ENCODE peak calls at places on chromosomes 11 and 22, in five cellular contexts. C is adrenal gland, R is body of pancreas, G is uterus, M is HepG2. B is an unnamed sample.

GRCh38 chr11:94762208-94762607 is 5.9 kb upstream of the AMOTL1 start:
- DNase-seq in R (peak; percentile 32), G (no peak), M (no peak), C (no peak), B (no peak)

GRCh38 chr11:11584446-11584810 is 37.4 kb downstream of the GALNT18 start:
- DNase-seq in R (no peak), G (no peak), C (no peak), M (no peak), B (no peak)

GRCh38 chr11:69227271-69227670 is 66.7 kb upstream of the MYEOV start:
- DNase-seq in M (no peak), R (peak; percentile 0), G (no peak), C (no peak), B (no peak)

GRCh38 chr11:87173185-87174039 is 135.7 kb downstream of the TMEM135 start:
- DNase-seq in G (no peak), M (peak; percentile 19), C (peak; percentile 23), R (no peak), B (no peak)

GRCh38 chr11:134470238-134470637 is 58.2 kb upstream of the B3GAT1 start:
- DNase-seq in M (no peak), R (no peak), G (no peak), C (no peak), B (no peak)

GRCh38 chr11:113288286-113288863 is 26.0 kb upstream of the TTC12 start:
- DNase-seq in C (no peak), G (no peak), R (no peak), M (peak; percentile 20), B (no peak)

GRCh38 chr11:33242575-33242974 is 14.6 kb upstream of the HIPK3 start:
- DNase-seq in C (no peak), R (no peak), G (no peak), M (no peak), B (no peak)

GRCh38 chr11:107857550-107858216 is 904 bp downstream of the SLC35F2 start:
- DNase-seq in M (no peak), R (no peak), C (no peak), G (no peak), B (no peak)

GRCh38 chr22:46295277-46295971 is 1.2 kb upstream of the GTSE1 start:
- DNase-seq in C (no peak), R (no peak), M (no peak), G (no peak), B (no peak)

GRCh38 chr22:29167032-29167911 is 38.4 kb upstream of the EMID1 start:
- DNase-seq in C (no peak), M (no peak), R (no peak), G (no peak), B (peak; percentile 44)

GRCh38 chr11:124415356-124415923 is 9.2 kb downstream of the OR8B4 start:
- DNase-seq in G (no peak), M (peak; percentile 37), C (no peak), R (peak; percentile 8), B (no peak)

GRCh38 chr22:44550666-44551491 is 52.8 kb upstream of the RTL6 start:
- DNase-seq in M (no peak), G (peak; percentile 81), R (peak; percentile 31), C (peak; percentile 54), B (peak; percentile 22)

GRCh38 chr11:59668188-59668949 is 468 bp downstream of the PATL1 start:
- DNase-seq in G (peak; percentile 60), M (peak; percentile 53), R (peak; percentile 63), C (peak; percentile 87), B (peak; percentile 73)
- TF ChIP-seq CTCF in G (peak; percentile 23), M (no peak), R (peak; percentile 44), C (peak; percentile 41), B (no peak)

GRCh38 chr11:72038491-72038890 is 39.8 kb downstream of the IL18BP start:
- DNase-seq in C (peak; percentile 79), M (no peak), G (peak; percentile 83), R (peak; percentile 40), B (peak; percentile 54)
- TF ChIP-seq POLR2A in C (no peak), M (no peak), G (peak; percentile 71), R (no peak), B (peak; percentile 23)

GRCh38 chr11:70734911-70735310 is 336.6 kb downstream of the CTTN start:
- DNase-seq in C (no peak), M (no peak), R (no peak), G (no peak), B (no peak)

GRCh38 chr11:70736461-70736860 is 338.1 kb downstream of the CTTN start:
- DNase-seq in M (no peak), R (no peak), G (no peak), C (no peak), B (no peak)

GRCh38 chr11:70736937-70737640 is 338.8 kb downstream of the CTTN start:
- DNase-seq in R (no peak), M (no peak), C (no peak), G (no peak), B (no peak)

GRCh38 chr11:70734379-70734778 is 336.1 kb downstream of the CTTN start:
- DNase-seq in G (no peak), R (no peak), M (no peak), C (no peak), B (no peak)

GRCh38 chr11:70735976-70736375 is 337.6 kb downstream of the CTTN start:
- DNase-seq in G (no peak), M (no peak), C (no peak), R (no peak), B (no peak)
- TF ChIP-seq CTCF in G (no peak), M (no peak), C (no peak), R (no peak), B (no peak)

GRCh38 chr11:117099681-117100080 is 1.5 kb upstream of the SIK3 start:
- DNase-seq in R (no peak), M (no peak), C (no peak), G (no peak), B (no peak)

GRCh38 chr11:117096973-117097566 is 1.2 kb downstream of the SIK3 start:
- DNase-seq in R (no peak), M (no peak), G (no peak), C (no peak), B (no peak)

GRCh38 chr11:117096140-117096972 is 1.9 kb downstream of the SIK3 start:
- DNase-seq in M (peak; percentile 78), R (peak; percentile 12), C (peak; percentile 16), G (no peak), B (no peak)

GRCh38 chr11:117097567-117098268 is 510 bp downstream of the SIK3 start:
- DNase-seq in C (peak; percentile 52), M (no peak), G (no peak), R (peak; percentile 52), B (peak; percentile 54)

GRCh38 chr11:117098269-117099231 is at the start of gene SIK3:
- DNase-seq in C (peak; percentile 95), R (peak; percentile 96), G (peak; percentile 92), M (peak; percentile 65), B (peak; percentile 96)
- TF ChIP-seq POLR2A in C (peak; percentile 58), R (peak; percentile 87), G (peak; percentile 64), M (peak; percentile 37), B (peak; percentile 49)